ENCODE peak calls at places on chromosome 7, in five cellular contexts. M is NT2/D1, U is SK-N-SH, R is HepG2, E is HCT116. B is an unnamed sample.

GRCh38 chr7:158695726-158696452 is 8.7 kb downstream of the NCAPG2 start:
- DNase-seq in M (no peak), U (peak; percentile 62), R (peak; percentile 35), E (peak; percentile 34), B (no peak)

GRCh38 chr7:108234981-108235450 is 104.9 kb upstream of the LAMB4 start:
- DNase-seq in M (no peak), U (no peak), R (no peak), E (no peak), B (no peak)

GRCh38 chr7:154881526-154881925 is 121.4 kb downstream of the PAXIP1 start:
- DNase-seq in M (no peak), U (no peak), R (no peak), E (no peak), B (no peak)

GRCh38 chr7:110568932-110569331 is 522.0 kb upstream of the LRRN3 start:
- DNase-seq in M (no peak), U (no peak), R (no peak), E (peak; percentile 4), B (no peak)

GRCh38 chr7:66626236-66626957 is 2.3 kb upstream of the KCTD7 start:
- DNase-seq in M (no peak), U (no peak), R (peak; percentile 55), E (no peak), B (no peak)

GRCh38 chr7:103902917-103903316 is 86.5 kb downstream of the RELN start:
- DNase-seq in M (no peak), U (no peak), R (no peak), E (no peak), B (no peak)

GRCh38 chr7:73369009-73369408 is 41.0 kb downstream of the FKBP6 start:
- DNase-seq in M (no peak), U (no peak), R (peak; percentile 80), E (no peak), B (no peak)

GRCh38 chr7:152979376-152979775 is 219.8 kb downstream of the ACTR3B start:
- DNase-seq in M (no peak), U (no peak), R (no peak), E (no peak), B (no peak)

GRCh38 chr7:106451171-106451570 is 166.4 kb upstream of the NAMPT start:
- DNase-seq in M (no peak), U (no peak), R (no peak), E (no peak), B (no peak)

GRCh38 chr7:6607651-6608051 is 7.8 kb upstream of the ZNF853 start:
- DNase-seq in M (no peak), U (peak; percentile 43), R (no peak), E (no peak), B (no peak)

GRCh38 chr7:50262916-50263690 is 41.4 kb upstream of the IKZF1 start:
- DNase-seq in M (no peak), U (no peak), R (no peak), E (no peak), B (no peak)

GRCh38 chr7:38748056-38748610 is 117.0 kb upstream of the AMPH start:
- DNase-seq in M (no peak), U (peak; percentile 16), R (no peak), E (no peak), B (no peak)

GRCh38 chr7:84949067-84949466 is 237.8 kb downstream of the SEMA3D start:
- DNase-seq in M (no peak), U (no peak), R (no peak), E (no peak), B (no peak)

GRCh38 chr7:148379693-148380092 is 210.9 kb upstream of the C7orf33 start:
- DNase-seq in M (no peak), U (no peak), R (no peak), E (no peak), B (no peak)

GRCh38 chr7:23546897-23547572 is 15.3 kb upstream of the TRA2A start:
- DNase-seq in M (peak; percentile 94), U (peak; percentile 83), R (peak; percentile 87), E (peak; percentile 88), B (peak; percentile 75)

DNA sequence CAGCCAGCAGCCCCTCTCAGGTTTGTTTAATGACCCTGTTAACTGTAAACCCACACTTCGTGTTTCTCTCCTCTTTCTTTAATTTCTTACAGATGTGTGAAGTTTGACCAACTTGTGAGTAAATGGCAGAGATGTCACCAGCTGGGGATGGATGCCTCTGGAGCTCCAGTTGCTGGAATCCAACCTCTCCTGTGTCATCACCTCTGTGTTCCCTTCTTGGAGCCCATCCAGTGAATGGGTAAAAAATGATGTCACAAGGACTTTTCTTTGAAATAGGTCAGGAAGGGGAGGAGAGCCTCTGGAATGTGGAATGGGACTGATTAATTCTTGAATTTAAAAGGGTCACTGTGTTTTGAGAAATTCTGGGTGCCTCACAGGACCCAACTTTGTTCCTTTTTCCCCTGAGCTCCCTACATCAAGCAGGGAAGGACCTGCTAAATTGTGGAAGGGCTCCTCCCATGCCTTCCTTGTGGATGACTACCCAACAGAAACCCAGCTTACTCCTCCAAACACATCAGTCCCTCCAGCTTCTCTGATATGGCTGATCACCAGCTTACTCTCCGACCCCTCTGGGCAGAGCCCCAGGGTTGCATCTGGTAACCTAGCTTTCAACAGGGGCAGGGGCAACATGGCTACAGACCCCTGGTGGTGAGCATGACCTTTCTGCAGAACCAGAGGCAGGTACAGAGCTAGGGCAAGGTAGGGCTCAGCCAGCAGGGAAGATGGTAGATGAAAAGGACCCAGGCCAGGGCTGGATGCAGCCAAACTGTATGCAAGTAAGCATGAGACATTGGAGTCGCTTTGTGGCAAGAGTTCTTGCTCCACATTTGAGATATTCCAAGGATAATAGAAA is 67.5 kb downstream of the STRA8 start:
- DNase-seq in M (no peak), U (no peak), R (no peak), E (no peak), B (no peak)
- TF ChIP-seq YY1 in M (no peak), U (no peak), R (no peak), E (no peak), B (no peak)

GRCh38 chr7:136530831-136531230 is 337.6 kb upstream of the CHRM2 start:
- DNase-seq in M (no peak), U (peak; percentile 21), R (no peak), E (no peak), B (no peak)
- TF ChIP-seq YY1 in M (no peak), U (no peak), R (no peak), E (no peak), B (no peak)

GRCh38 chr7:80785961-80786360 is 132.9 kb downstream of the SEMA3C start:
- DNase-seq in M (no peak), U (no peak), R (no peak), E (no peak), B (no peak)
- TF ChIP-seq YY1 in M (no peak), U (no peak), R (no peak), E (no peak), B (no peak)

DNA sequence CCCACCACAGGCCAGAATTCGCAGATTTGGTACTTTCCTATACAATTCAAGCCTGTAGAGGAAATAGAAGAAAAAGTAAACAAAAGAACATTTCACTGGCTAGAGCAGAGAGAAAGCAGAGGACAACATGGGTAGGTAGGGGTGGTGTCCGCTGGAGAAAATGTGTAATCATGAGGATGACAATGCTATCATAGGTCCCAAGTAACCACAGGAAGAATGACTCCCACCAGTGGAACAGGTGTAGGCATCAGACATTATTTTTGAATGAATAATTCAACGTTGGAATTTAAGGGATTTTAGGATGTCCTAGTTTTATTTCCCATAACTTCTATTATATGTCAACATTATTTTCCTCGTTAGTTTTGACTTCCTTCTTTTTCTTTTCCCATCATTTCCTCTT is 248.9 kb downstream of the DGKI start:
- DNase-seq in M (no peak), U (no peak), R (no peak), E (no peak), B (no peak)
- TF ChIP-seq YY1 in M (no peak), U (no peak), R (no peak), E (no peak), B (no peak)

GRCh38 chr7:15866753-15867152 is 180.3 kb upstream of the MEOX2 start:
- DNase-seq in M (no peak), U (no peak), R (no peak), E (no peak), B (no peak)
- TF ChIP-seq YY1 in M (no peak), U (no peak), R (no peak), E (no peak), B (no peak)

DNA sequence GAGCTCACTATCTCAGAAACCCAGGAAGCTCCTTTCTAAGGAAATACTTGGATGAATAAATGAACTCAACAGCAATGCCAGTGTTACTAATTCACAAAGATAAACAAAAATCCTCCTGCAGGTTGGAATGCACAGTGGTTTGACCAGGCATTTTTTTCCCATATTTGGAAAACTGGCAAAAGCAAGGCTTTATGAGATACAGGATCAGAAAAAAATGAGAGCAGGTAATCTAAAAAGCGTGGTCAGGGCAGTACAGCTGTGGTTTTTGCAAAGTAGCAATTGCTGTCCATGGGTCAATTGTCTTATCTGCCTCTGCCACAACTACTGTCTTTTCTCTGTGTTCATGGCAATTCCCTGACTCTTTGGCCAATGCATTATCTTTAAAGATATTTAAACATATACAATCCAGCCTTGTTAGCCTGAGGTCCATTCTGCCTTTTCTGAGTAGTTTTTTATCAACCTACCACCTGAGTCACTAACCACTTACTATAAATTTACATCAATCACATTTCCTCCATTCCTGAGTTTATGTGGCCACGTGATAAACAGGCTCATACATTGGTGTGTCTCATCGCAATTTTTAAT is 564.5 kb upstream of the IGFBP3 start:
- DNase-seq in M (no peak), U (no peak), R (no peak), E (no peak), B (no peak)
- TF ChIP-seq YY1 in M (no peak), U (no peak), R (no peak), E (no peak), B (no peak)

GRCh38 chr7:18210788-18211187 is 183.1 kb upstream of the PRPS1L1 start:
- DNase-seq in M (no peak), U (no peak), R (no peak), E (no peak), B (no peak)

GRCh38 chr7:18212308-18212707 is 184.7 kb upstream of the PRPS1L1 start:
- DNase-seq in M (no peak), U (no peak), R (no peak), E (no peak), B (no peak)

GRCh38 chr7:18206331-18206730 is 178.7 kb upstream of the PRPS1L1 start:
- DNase-seq in M (no peak), U (no peak), R (no peak), E (no peak), B (no peak)

GRCh38 chr7:18210382-18210781 is 182.7 kb upstream of the PRPS1L1 start:
- DNase-seq in M (no peak), U (no peak), R (no peak), E (no peak), B (no peak)

DNA sequence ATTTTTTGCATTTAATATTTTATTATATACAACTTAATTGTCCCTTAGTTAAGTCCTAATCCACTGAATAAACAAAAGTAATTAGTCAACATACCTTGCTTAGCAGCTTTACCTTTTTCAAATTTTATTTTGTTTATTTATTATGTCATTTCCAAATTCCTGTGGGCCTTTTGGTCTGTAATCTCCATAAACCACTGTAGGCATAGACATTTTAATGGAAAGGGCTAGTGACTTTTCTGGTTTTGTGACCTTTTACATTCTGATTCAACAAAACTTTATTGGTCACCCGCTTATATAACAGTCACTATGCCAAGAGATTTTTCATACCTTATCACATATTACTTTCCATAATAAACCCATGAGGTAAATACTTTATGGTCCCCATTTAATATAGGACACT is 181.3 kb upstream of the PRPS1L1 start:
- DNase-seq in M (no peak), U (no peak), R (no peak), E (no peak), B (no peak)
- TF ChIP-seq YY1 in M (no peak), U (no peak), R (no peak), E (no peak), B (no peak)

B was measured in H1.